ENCODE peak calls at places on chromosomes 13 and 19, in ten cellular contexts. O, M, V, N, J, C, H, E, T and F are unnamed samples.

GRCh38 chr13:82070411-82070810 is 1729.5 kb upstream of the SPRY2 start:
- DNase-seq in O (no peak), M (no peak), V (no peak), N (no peak), J (no peak), C (no peak), H (no peak), E (no peak), T (no peak), F (no peak)

GRCh38 chr13:23357349-23357748 is 76.2 kb downstream of the SACS start:
- DNase-seq in O (no peak), M (no peak), V (no peak), N (no peak), J (no peak), C (no peak), H (peak; percentile 10), E (no peak), T (no peak), F (no peak)

GRCh38 chr19:18999016-18999758 is 34.1 kb downstream of the SUGP2 start:
- DNase-seq in O (no peak), M (peak; percentile 38), V (no peak), N (no peak), J (no peak), C (no peak), H (peak; percentile 41), E (no peak), T (no peak), F (no peak)

GRCh38 chr13:40207110-40207478 is 459.3 kb downstream of the FOXO1 start:
- DNase-seq in O (no peak), M (no peak), V (no peak), N (no peak), J (no peak), C (no peak), H (no peak), E (no peak), T (no peak), F (no peak)

GRCh38 chr13:33017410-33017929 is 1.2 kb downstream of the KL start:
- DNase-seq in O (no peak), M (no peak), V (no peak), N (peak; percentile 62), J (peak; percentile 79), C (peak; percentile 18), H (peak; percentile 73), E (no peak), T (peak; percentile 53), F (no peak)

GRCh38 chr19:34181111-34181864 is 9.0 kb downstream of the LSM14A start:
- DNase-seq in O (no peak), M (no peak), V (no peak), N (no peak), J (no peak), C (no peak), H (no peak), E (no peak), T (no peak), F (peak; percentile 31)

GRCh38 chr19:1752757-1753728 is at the start of gene ONECUT3:
- DNase-seq in O (no peak), M (no peak), V (no peak), N (no peak), J (no peak), C (no peak), H (no peak), E (no peak), T (no peak), F (no peak)

GRCh38 chr19:58558623-58559274 is 338 bp upstream of the UBE2M start:
- DNase-seq in O (no peak), M (peak; percentile 99), V (peak; percentile 99), N (peak; percentile 100), J (peak; percentile 98), C (peak; percentile 100), H (peak; percentile 99), E (peak; percentile 100), T (peak; percentile 99), F (peak; percentile 99)

GRCh38 chr13:109348514-109349340 is 437.7 kb downstream of the IRS2 start:
- DNase-seq in O (no peak), M (no peak), V (no peak), N (no peak), J (no peak), C (no peak), H (peak; percentile 19), E (no peak), T (no peak), F (no peak)

GRCh38 chr19:13102666-13103584 is at the start of gene LYL1:
- DNase-seq in O (no peak), M (no peak), V (no peak), N (peak; percentile 99), J (peak; percentile 49), C (peak; percentile 78), H (peak; percentile 77), E (no peak), T (peak; percentile 89), F (no peak)

GRCh38 chr13:39484506-39485313 is 118.3 kb downstream of the LHFPL6 start:
- DNase-seq in O (no peak), M (no peak), V (no peak), N (no peak), J (no peak), C (no peak), H (peak; percentile 56), E (no peak), T (no peak), F (no peak)